ENCODE peak calls at places on chromosomes 13 and 19, in five cellular contexts. One of them, this sample, is unnamed.

GRCh38 chr19:49533551-49534488 is 6.0 kb downstream of the RCN3 start:
- DNase-seq in BJ: no peak
- DNase-seq in BE2C: peak
- DNase-seq in CD4-positive, alpha-beta T cell: peak
- DNase-seq in dermis microvascular lymphatic vessel endothelial cell: no peak
- DNase-seq in this sample: peak

GRCh38 chr13:100508391-100508790 is 80.2 kb downstream of the GGACT start:
- DNase-seq in BJ: no peak
- DNase-seq in BE2C: no peak
- DNase-seq in CD4-positive, alpha-beta T cell: no peak
- DNase-seq in dermis microvascular lymphatic vessel endothelial cell: no peak
- DNase-seq in this sample: no peak

GRCh38 chr13:33280923-33281322 is 4.6 kb downstream of the STARD13 start:
- DNase-seq in BJ: no peak
- DNase-seq in BE2C: no peak
- DNase-seq in CD4-positive, alpha-beta T cell: no peak
- DNase-seq in dermis microvascular lymphatic vessel endothelial cell: no peak
- DNase-seq in this sample: no peak

GRCh38 chr13:107289540-107289939 is 721.6 kb upstream of the ARGLU1 start:
- DNase-seq in BJ: no peak
- DNase-seq in BE2C: no peak
- DNase-seq in CD4-positive, alpha-beta T cell: no peak
- DNase-seq in dermis microvascular lymphatic vessel endothelial cell: no peak
- DNase-seq in this sample: peak

GRCh38 chr13:97548138-97548537 is 114.2 kb downstream of the RAP2A start:
- DNase-seq in BJ: no peak
- DNase-seq in BE2C: no peak
- DNase-seq in CD4-positive, alpha-beta T cell: no peak
- DNase-seq in dermis microvascular lymphatic vessel endothelial cell: no peak
- DNase-seq in this sample: no peak

GRCh38 chr19:45499196-45500180 is 1.2 kb downstream of the PPM1N start:
- DNase-seq in BJ: no peak
- DNase-seq in BE2C: peak
- DNase-seq in CD4-positive, alpha-beta T cell: peak
- DNase-seq in dermis microvascular lymphatic vessel endothelial cell: no peak
- DNase-seq in this sample: no peak

GRCh38 chr19:49361438-49362047 is 673 bp downstream of the TEAD2 start:
- DNase-seq in BJ: peak
- DNase-seq in BE2C: peak
- DNase-seq in CD4-positive, alpha-beta T cell: no peak
- DNase-seq in dermis microvascular lymphatic vessel endothelial cell: peak
- DNase-seq in this sample: peak

GRCh38 chr19:1837625-1838105 is 10.6 kb downstream of the REXO1 start:
- DNase-seq in BJ: no peak
- DNase-seq in BE2C: peak
- DNase-seq in CD4-positive, alpha-beta T cell: peak
- DNase-seq in dermis microvascular lymphatic vessel endothelial cell: peak
- DNase-seq in this sample: peak

GRCh38 chr13:114073881-114074551 is 58.4 kb downstream of the RASA3 start:
- DNase-seq in BJ: no peak
- DNase-seq in BE2C: no peak
- DNase-seq in CD4-positive, alpha-beta T cell: no peak
- DNase-seq in dermis microvascular lymphatic vessel endothelial cell: no peak
- DNase-seq in this sample: no peak

GRCh38 chr13:59715591-59715990 is 448.1 kb downstream of the DIAPH3 start:
- DNase-seq in BJ: no peak
- DNase-seq in BE2C: no peak
- DNase-seq in CD4-positive, alpha-beta T cell: no peak
- DNase-seq in dermis microvascular lymphatic vessel endothelial cell: no peak
- DNase-seq in this sample: no peak